ENCODE peak calls at places on chromosomes 12 and 14, in five cellular contexts. C is esophagus muscularis mucosa, O is lower lobe of right lung, A is WTC11, M is Calu3. E is an unnamed sample.

GRCh38 chr12:45357547-45358417 is 141.9 kb downstream of the ANO6 start:
- DNase-seq in C (no peak), O (no peak), M (no peak), A (no peak), E (no peak)

GRCh38 chr12:123533672-123534643 is at the start of gene RILPL1:
- DNase-seq in A (peak), M (peak), C (no peak), O (peak), E (peak)

GRCh38 chr12:57234571-57235011 is 5.1 kb downstream of the SHMT2 start:
- DNase-seq in A (no peak), M (no peak), O (peak), C (no peak), E (no peak)

GRCh38 chr12:14931359-14931758 is 7.0 kb downstream of the ERP27 start:
- DNase-seq in M (no peak), C (no peak), A (no peak), O (no peak), E (no peak)

GRCh38 chr14:54488646-54489317 is at the start of gene GMFB:
- DNase-seq in C (peak), A (peak), M (peak), O (peak), E (peak)

GRCh38 chr12:84763112-84763511 is 149.5 kb downstream of the SLC6A15 start:
- DNase-seq in C (no peak), A (no peak), M (no peak), O (no peak), E (no peak)

GRCh38 chr14:102095231-102095870 is 8.5 kb upstream of the HSP90AA1 start:
- DNase-seq in M (no peak), O (no peak), C (no peak), A (no peak), E (no peak)

GRCh38 chr12:4104722-4105244 is 168.8 kb upstream of the CCND2 start:
- DNase-seq in C (no peak), M (no peak), O (no peak), A (no peak), E (no peak)

GRCh38 chr12:21413369-21414277 is 23.8 kb upstream of the PYROXD1 start:
- DNase-seq in A (no peak), O (no peak), C (no peak), M (no peak), E (no peak)

GRCh38 chr14:49972840-49973239 is 80.0 kb downstream of the ARF6 start:
- DNase-seq in M (peak), A (no peak), O (no peak), C (no peak), E (no peak)

GRCh38 chr14:100450049-100450448 is 126.9 kb downstream of the SLC25A47 start:
- DNase-seq in M (no peak), O (no peak), A (no peak), C (no peak), E (peak)

GRCh38 chr14:92510972-92511371 is 2.6 kb upstream of the RIN3 start:
- DNase-seq in C (no peak), O (no peak), M (no peak), A (peak), E (no peak)

GRCh38 chr12:42985506-42985905 is 396.0 kb upstream of the PRICKLE1 start:
- DNase-seq in O (no peak), C (no peak), M (no peak), A (peak), E (no peak)

GRCh38 chr12:32437095-32437515 is 37.7 kb downstream of the FGD4 start:
- DNase-seq in O (no peak), M (peak), C (no peak), A (no peak), E (no peak)

GRCh38 chr12:55931317-55931779 is 386 bp downstream of the DGKA start:
- DNase-seq in A (no peak), O (no peak), C (no peak), M (peak), E (no peak)

GRCh38 chr14:21671371-21671770 is 2.2 kb downstream of the OR4E1 start:
- DNase-seq in C (no peak), O (no peak), A (no peak), M (no peak), E (no peak)

GRCh38 chr12:124411291-124411878 is 116.5 kb downstream of the RFLNA start:
- DNase-seq in A (no peak), C (peak), O (no peak), M (no peak), E (no peak)

GRCh38 chr14:100536141-100536540 is 51.1 kb downstream of the BEGAIN start:
- DNase-seq in A (no peak), M (no peak), O (peak), C (no peak), E (peak)

GRCh38 chr14:36852853-36853634 is 191.4 kb downstream of the PAX9 start:
- DNase-seq in A (no peak), C (no peak), M (no peak), O (peak), E (no peak)

GRCh38 chr12:55847033-55847432 is 4.3 kb upstream of the MMP19 start:
- DNase-seq in A (no peak), O (peak), M (no peak), C (no peak), E (no peak)

GRCh38 chr14:66359500-66359899 is 126.7 kb upstream of the CCDC196 start:
- DNase-seq in C (no peak), A (no peak), M (peak), O (no peak), E (no peak)

GRCh38 chr14:98008381-98009113 is 1211.4 kb downstream of the VRK1 start:
- DNase-seq in M (no peak), A (no peak), C (no peak), O (no peak), E (no peak)

GRCh38 chr12:4276524-4277204 is 3.1 kb downstream of the CCND2 start:
- DNase-seq in O (peak), M (peak), A (peak), C (peak), E (peak)

GRCh38 chr12:52415870-52416750 is 10.0 kb upstream of the KRT82 start:
- DNase-seq in A (no peak), O (no peak), C (no peak), M (no peak), E (no peak)

GRCh38 chr12:124927325-124928094 is 13.1 kb upstream of the UBC start:
- DNase-seq in C (peak), M (peak), O (peak), A (peak), E (peak)

GRCh38 chr12:78684419-78684818 is 180.2 kb upstream of the SYT1 start:
- DNase-seq in A (no peak), M (no peak), C (no peak), O (no peak), E (no peak)

GRCh38 chr12:123278150-123278627 is 6.5 kb upstream of the CDK2AP1 start:
- DNase-seq in C (no peak), M (no peak), A (no peak), O (no peak), E (no peak)

GRCh38 chr14:65258391-65258790 is 154.1 kb upstream of the FUT8 start:
- DNase-seq in O (no peak), A (no peak), M (peak), C (no peak), E (no peak)

GRCh38 chr14:76330411-76331327 is 45.3 kb upstream of the ESRRB start:
- DNase-seq in C (no peak), O (no peak), A (peak), M (no peak), E (no peak)

GRCh38 chr14:37992489-37992888 is 215.2 kb upstream of the SSTR1 start:
- DNase-seq in O (no peak), M (no peak), C (no peak), A (no peak), E (no peak)

GRCh38 chr12:20350495-20350894 is 17.8 kb upstream of the PDE3A start:
- DNase-seq in M (no peak), A (no peak), C (no peak), O (no peak), E (no peak)

GRCh38 chr12:51307655-51308593 is 16.1 kb downstream of the BIN2 start:
- DNase-seq in C (no peak), M (peak), A (no peak), O (no peak), E (no peak)

GRCh38 chr12:58487280-58488141 is 432.8 kb downstream of the LRIG3 start:
- DNase-seq in C (no peak), O (no peak), A (no peak), M (no peak), E (no peak)

GRCh38 chr12:6272300-6273208 is 37.9 kb upstream of the PLEKHG6 start:
- DNase-seq in M (peak), C (no peak), O (peak), A (no peak), E (no peak)

GRCh38 chr12:20549115-20549719 is 145.9 kb upstream of the SLCO1C1 start:
- DNase-seq in A (peak), M (peak), O (no peak), C (no peak), E (no peak)

GRCh38 chr12:111180830-111181726 is 187.8 kb downstream of the PHETA1 start:
- DNase-seq in O (peak), C (no peak), A (no peak), M (no peak), E (no peak)

GRCh38 chr12:94148841-94149780 is 734 bp downstream of the PLXNC1 start:
- DNase-seq in O (peak), M (peak), C (no peak), A (peak), E (no peak)

GRCh38 chr14:103243764-103244737 is 90.0 kb upstream of the EIF5 start:
- DNase-seq in O (no peak), C (no peak), A (no peak), M (no peak), E (no peak)

DNA sequence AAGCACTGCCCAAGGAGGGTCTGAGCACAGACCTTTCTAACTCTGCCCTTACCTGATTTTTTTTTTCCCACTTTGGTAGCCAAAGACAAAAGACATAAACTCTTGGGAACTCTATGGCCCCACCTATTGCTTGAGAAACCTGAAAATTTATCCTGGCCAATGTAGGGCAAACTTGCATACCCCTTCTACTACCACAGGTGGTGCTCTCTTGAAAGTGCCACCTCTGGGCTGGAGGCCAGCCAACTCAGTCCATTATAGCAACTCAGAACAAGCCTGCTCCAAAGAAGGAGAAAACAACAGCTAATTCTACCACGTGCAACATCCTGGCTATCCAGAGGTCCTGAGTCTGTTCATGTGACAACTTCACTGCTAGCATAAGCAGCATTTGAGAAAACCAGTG is 55.7 kb upstream of the ABCD2 start:
- DNase-seq in M (no peak), A (no peak), C (no peak), O (no peak), E (no peak)
- TF ChIP-seq CTCF in M (no peak), A (no peak), C (no peak), O (no peak), E (no peak)

GRCh38 chr14:30808576-30808975 is 65.8 kb upstream of the COCH start:
- DNase-seq in C (no peak), O (no peak), A (no peak), M (no peak), E (no peak)

DNA sequence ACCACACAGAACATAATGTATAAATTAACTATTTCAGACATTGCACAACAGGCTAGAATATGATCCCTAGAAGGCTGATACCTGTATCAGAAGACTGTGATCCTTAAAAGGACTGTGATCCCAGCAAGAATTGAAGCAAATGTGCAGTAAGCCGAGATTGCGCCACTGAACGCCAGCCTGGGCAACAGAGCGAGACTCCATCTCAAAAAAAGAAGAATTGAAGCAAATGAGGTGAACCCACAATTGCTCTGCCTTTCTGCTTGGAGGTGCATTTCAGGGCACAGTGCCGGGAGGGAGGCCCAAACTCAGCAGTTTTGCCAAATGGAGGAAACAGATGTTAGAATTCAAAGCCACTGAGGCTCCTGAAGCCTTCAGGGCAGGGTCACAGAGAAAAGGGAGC is 61.2 kb upstream of the COCH start:
- DNase-seq in C (no peak), O (no peak), M (no peak), A (no peak), E (no peak)
- TF ChIP-seq CTCF in C (no peak), O (no peak), M (no peak), A (no peak), E (no peak)

GRCh38 chr14:93903342-93904184 is 23.6 kb upstream of the FAM181A start:
- DNase-seq in A (peak), C (no peak), M (peak), O (no peak), E (no peak)
- TF ChIP-seq CTCF in A (no peak), C (peak), M (peak), O (peak), E (no peak)

GRCh38 chr14:52950898-52951729 is at the start of gene FERMT2:
- DNase-seq in C (peak), M (peak), O (peak), A (peak), E (peak)

GRCh38 chr14:52951730-52952481 is 1.1 kb upstream of the FERMT2 start:
- DNase-seq in A (peak), C (peak), O (no peak), M (peak), E (no peak)

GRCh38 chr14:52950410-52950897 is 396 bp downstream of the FERMT2 start:
- DNase-seq in M (peak), C (peak), O (peak), A (peak), E (no peak)

GRCh38 chr14:52949711-52950409 is 990 bp downstream of the FERMT2 start:
- DNase-seq in A (no peak), O (no peak), C (no peak), M (peak), E (no peak)

GRCh38 chr14:52954346-52955214 is 3.7 kb upstream of the FERMT2 start:
- DNase-seq in A (no peak), M (no peak), O (no peak), C (no peak), E (no peak)
- TF ChIP-seq CTCF in A (no peak), M (no peak), O (no peak), C (peak), E (no peak)

DNA sequence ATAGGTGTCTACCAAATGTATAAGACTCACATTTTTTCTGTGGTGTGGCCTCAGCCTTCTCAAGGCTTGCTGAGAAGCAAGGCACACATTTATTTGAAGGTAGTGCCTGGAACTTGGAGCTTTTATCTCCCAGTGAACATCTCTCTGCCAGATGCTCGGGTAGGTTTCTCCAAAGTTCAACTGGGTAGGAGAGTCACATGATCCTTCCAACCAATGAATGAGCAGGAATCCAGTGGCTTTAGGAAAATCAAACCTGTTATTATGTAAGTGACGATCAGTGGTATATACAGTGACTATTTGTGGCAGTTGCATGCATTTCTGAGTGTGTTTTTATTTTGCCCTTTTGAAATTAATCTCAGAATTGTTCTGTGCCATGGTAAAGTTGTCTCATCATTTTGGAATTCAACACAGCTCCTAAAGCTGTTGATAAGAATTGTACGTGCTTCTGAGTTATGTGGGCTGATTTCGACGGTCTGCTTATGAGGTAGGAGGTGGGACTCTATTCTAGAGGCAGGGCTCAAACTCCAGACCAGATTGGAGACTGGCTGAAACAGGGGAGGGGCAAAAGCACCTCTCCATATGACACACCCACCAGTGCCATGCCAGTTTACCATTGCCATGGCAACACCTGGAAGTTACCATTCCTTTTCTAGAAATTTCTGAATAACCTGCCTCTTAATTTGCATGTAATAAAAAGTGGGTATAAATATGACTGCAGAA is 57.6 kb downstream of the EID3 start:
- DNase-seq in A (no peak), M (peak), O (no peak), C (no peak), E (no peak)
- TF ChIP-seq CTCF in A (no peak), M (no peak), O (no peak), C (no peak), E (no peak)

DNA sequence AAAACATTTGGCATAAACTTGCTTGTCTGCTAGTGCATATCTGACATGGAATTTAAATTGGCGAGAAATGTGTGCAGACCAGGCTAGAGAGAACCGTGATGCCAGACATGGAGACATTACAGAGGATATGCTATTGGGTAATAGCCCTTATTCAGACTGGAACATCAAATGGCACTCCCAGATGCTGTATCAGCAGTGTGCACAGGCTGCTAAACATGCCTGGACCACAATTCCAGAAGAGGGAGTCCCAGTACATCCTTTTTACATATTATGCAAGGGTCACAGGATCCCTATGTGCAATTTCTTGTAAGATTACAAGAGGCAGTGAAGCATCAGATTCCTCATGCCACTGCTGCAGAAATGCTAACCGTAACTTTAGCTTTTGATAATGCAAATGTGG is 354.5 kb upstream of the FOXG1 start:
- DNase-seq in M (no peak), C (no peak), O (no peak), A (no peak), E (no peak)
- TF ChIP-seq CTCF in M (no peak), C (no peak), O (no peak), A (no peak), E (no peak)

E was measured in osteocyte.